ENCODE peak calls at places on chromosome 18, in eight cellular contexts. I, N, F, G, E, B, O and Z are unnamed samples.

GRCh38 chr18:55078289-55078916 is 119.1 kb upstream of the CCDC68 start:
- DNase-seq in I (no peak), N (no peak), F (no peak), G (no peak), E (no peak), B (no peak), O (peak), Z (peak)

GRCh38 chr18:39846277-39846676 is 2108.8 kb upstream of the PIK3C3 start:
- DNase-seq in I (no peak), N (peak), F (no peak), G (no peak), E (no peak), B (peak), O (peak), Z (no peak)

GRCh38 chr18:59416818-59417217 is 57.8 kb upstream of the LMAN1 start:
- DNase-seq in I (no peak), N (no peak), F (no peak), G (no peak), E (no peak), B (peak), O (peak), Z (peak)

GRCh38 chr18:21112140-21112473 is 494 bp upstream of the ROCK1 start:
- DNase-seq in I (no peak), N (no peak), F (no peak), G (no peak), E (no peak), B (no peak), O (no peak), Z (no peak)

GRCh38 chr18:68734311-68734710 is 19.4 kb upstream of the TMX3 start:
- DNase-seq in I (no peak), N (no peak), F (no peak), G (no peak), E (no peak), B (no peak), O (peak), Z (no peak)

GRCh38 chr18:54958711-54959625 is at the start of gene CCDC68:
- DNase-seq in I (no peak), N (peak), F (no peak), G (no peak), E (peak), B (peak), O (peak), Z (peak)

GRCh38 chr18:50694147-50694546 is 125.7 kb downstream of the MRO start:
- DNase-seq in I (no peak), N (no peak), F (no peak), G (no peak), E (no peak), B (no peak), O (no peak), Z (no peak)

GRCh38 chr18:35983147-35983546 is 10.7 kb downstream of the RMP24 start:
- DNase-seq in I (no peak), N (no peak), F (no peak), G (no peak), E (no peak), B (no peak), O (no peak), Z (no peak)

GRCh38 chr18:79608069-79608468 is 71.5 kb upstream of the CTDP1 start:
- DNase-seq in I (no peak), N (no peak), F (no peak), G (no peak), E (no peak), B (no peak), O (no peak), Z (no peak)

GRCh38 chr18:75638597-75639467 is 211.3 kb upstream of the SMIM21 start:
- DNase-seq in I (no peak), N (peak), F (no peak), G (no peak), E (peak), B (peak), O (peak), Z (no peak)

GRCh38 chr18:23250893-23251656 is 115.8 kb downstream of the CABLES1 start:
- DNase-seq in I (no peak), N (peak), F (no peak), G (no peak), E (no peak), B (peak), O (peak), Z (no peak)

GRCh38 chr18:23849141-23849540 is 159.9 kb downstream of the LAMA3 start:
- DNase-seq in I (peak), N (no peak), F (no peak), G (no peak), E (no peak), B (no peak), O (no peak), Z (peak)

GRCh38 chr18:46010676-46011075 is 43.5 kb upstream of the EPG5 start:
- DNase-seq in I (no peak), N (no peak), F (no peak), G (no peak), E (no peak), B (no peak), O (no peak), Z (no peak)

GRCh38 chr18:5276947-5277346 is 18.6 kb downstream of the ZBTB14 start:
- DNase-seq in I (no peak), N (no peak), F (no peak), G (no peak), E (peak), B (no peak), O (no peak), Z (no peak)

GRCh38 chr18:79528296-79528695 is 132.6 kb downstream of the NFATC1 start:
- DNase-seq in I (no peak), N (no peak), F (no peak), G (no peak), E (no peak), B (no peak), O (no peak), Z (no peak)

GRCh38 chr18:32469190-32469611 is 1.5 kb downstream of the GAREM1 start:
- DNase-seq in I (peak), N (peak), F (no peak), G (peak), E (peak), B (peak), O (peak), Z (peak)

GRCh38 chr18:60292186-60292585 is 80.4 kb downstream of the MC4R start:
- DNase-seq in I (no peak), N (no peak), F (no peak), G (no peak), E (no peak), B (no peak), O (no peak), Z (no peak)

GRCh38 chr18:49944681-49945080 is 131.3 kb upstream of the ACAA2 start:
- DNase-seq in I (no peak), N (no peak), F (no peak), G (no peak), E (no peak), B (peak), O (peak), Z (no peak)

GRCh38 chr18:48011926-48012469 is 81.5 kb upstream of the SMAD2 start:
- DNase-seq in I (no peak), N (no peak), F (no peak), G (no peak), E (no peak), B (no peak), O (no peak), Z (no peak)

GRCh38 chr18:25340762-25341161 is 11.2 kb downstream of the ZNF521 start:
- DNase-seq in I (no peak), N (no peak), F (no peak), G (no peak), E (no peak), B (no peak), O (no peak), Z (no peak)

GRCh38 chr18:35810505-35810904 is 162.0 kb upstream of the RMP24 start:
- DNase-seq in I (no peak), N (no peak), F (no peak), G (no peak), E (no peak), B (no peak), O (no peak), Z (no peak)

GRCh38 chr18:12518326-12518725 is 110.6 kb downstream of the PRELID3A start:
- DNase-seq in I (no peak), N (no peak), F (peak), G (no peak), E (no peak), B (peak), O (peak), Z (no peak)

GRCh38 chr18:51137051-51137729 is 60.3 kb downstream of the MEX3C start:
- DNase-seq in I (no peak), N (no peak), F (no peak), G (no peak), E (no peak), B (no peak), O (no peak), Z (no peak)

GRCh38 chr18:24115628-24116027 is 23.2 kb upstream of the CABYR start:
- DNase-seq in I (no peak), N (no peak), F (no peak), G (no peak), E (no peak), B (no peak), O (no peak), Z (no peak)

GRCh38 chr18:24373331-24373730 is 24.3 kb downstream of the OSBPL1A start:
- DNase-seq in I (no peak), N (no peak), F (no peak), G (no peak), E (no peak), B (no peak), O (peak), Z (peak)

GRCh38 chr18:434410-434809 is 66.1 kb downstream of the COLEC12 start:
- DNase-seq in I (no peak), N (no peak), F (no peak), G (no peak), E (no peak), B (peak), O (no peak), Z (no peak)

GRCh38 chr18:50722311-50722710 is 97.5 kb downstream of the MRO start:
- DNase-seq in I (no peak), N (no peak), F (no peak), G (no peak), E (no peak), B (no peak), O (no peak), Z (no peak)

GRCh38 chr18:67742525-67742924 is 226.0 kb upstream of the DSEL start:
- DNase-seq in I (no peak), N (no peak), F (no peak), G (no peak), E (no peak), B (no peak), O (no peak), Z (no peak)

GRCh38 chr18:23812566-23813440 is 123.5 kb downstream of the LAMA3 start:
- DNase-seq in I (peak), N (no peak), F (no peak), G (peak), E (no peak), B (peak), O (peak), Z (peak)

GRCh38 chr18:58258707-58259342 is 214.8 kb downstream of the NEDD4L start:
- DNase-seq in I (no peak), N (no peak), F (no peak), G (no peak), E (no peak), B (no peak), O (no peak), Z (no peak)
- H3K4me3 ChIP-seq in I (no peak), N (peak), F (no peak), G (no peak), E (no peak), B (no peak), O (no peak), Z (no peak)

GRCh38 chr18:37456395-37456794 is 109.2 kb downstream of the CELF4 start:
- DNase-seq in I (no peak), N (no peak), F (no peak), G (no peak), E (no peak), B (no peak), O (no peak), Z (no peak)
- TF ChIP-seq CTCF in I (no peak), N (no peak), F (peak), G (no peak), E (no peak), B (no peak), O (no peak), Z (no peak)

GRCh38 chr18:7958897-7959146 is 391.7 kb downstream of the PTPRM start:
- DNase-seq in I (no peak), N (no peak), F (no peak), G (no peak), E (no peak), B (no peak), O (no peak), Z (no peak)

GRCh38 chr18:7955175-7955574 is 388.1 kb downstream of the PTPRM start:
- DNase-seq in I (no peak), N (no peak), F (no peak), G (no peak), E (no peak), B (no peak), O (no peak), Z (no peak)

GRCh38 chr18:7954229-7954628 is 387.1 kb downstream of the PTPRM start:
- DNase-seq in I (no peak), N (no peak), F (no peak), G (no peak), E (no peak), B (peak), O (peak), Z (no peak)

GRCh38 chr18:7957297-7957696 is 390.2 kb downstream of the PTPRM start:
- DNase-seq in I (no peak), N (no peak), F (no peak), G (no peak), E (no peak), B (no peak), O (no peak), Z (no peak)

GRCh38 chr18:7958081-7958896 is 391.2 kb downstream of the PTPRM start:
- DNase-seq in I (no peak), N (no peak), F (no peak), G (no peak), E (no peak), B (no peak), O (peak), Z (peak)
- H3K4me3 ChIP-seq in I (no peak), N (no peak), F (no peak), G (no peak), E (no peak), B (peak), O (peak), Z (no peak)

DNA sequence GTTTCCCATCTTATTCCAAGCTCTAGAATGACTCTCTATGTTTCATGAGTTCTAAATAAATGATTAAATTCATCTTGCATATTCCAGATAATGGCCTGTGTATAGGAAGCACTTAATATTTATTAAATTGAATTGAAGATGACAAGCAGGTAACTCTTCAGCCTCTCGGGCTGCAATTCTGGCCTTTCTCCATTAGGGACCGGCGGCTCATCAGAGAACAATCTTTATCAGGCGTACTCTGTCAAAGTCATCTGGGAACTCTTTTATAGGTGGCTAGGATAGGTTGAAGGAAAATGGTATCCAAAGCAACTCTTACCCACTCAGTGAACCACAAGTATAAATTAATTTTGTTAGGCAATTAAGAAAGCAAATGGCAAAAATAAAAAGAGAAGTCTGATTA is 308.5 kb downstream of the NOL4 start:
- DNase-seq in I (no peak), N (no peak), F (no peak), G (no peak), E (peak), B (no peak), O (no peak), Z (no peak)
- TF ChIP-seq CTCF in I (no peak), N (no peak), F (no peak), G (no peak), E (peak), B (no peak), O (no peak), Z (no peak)

DNA sequence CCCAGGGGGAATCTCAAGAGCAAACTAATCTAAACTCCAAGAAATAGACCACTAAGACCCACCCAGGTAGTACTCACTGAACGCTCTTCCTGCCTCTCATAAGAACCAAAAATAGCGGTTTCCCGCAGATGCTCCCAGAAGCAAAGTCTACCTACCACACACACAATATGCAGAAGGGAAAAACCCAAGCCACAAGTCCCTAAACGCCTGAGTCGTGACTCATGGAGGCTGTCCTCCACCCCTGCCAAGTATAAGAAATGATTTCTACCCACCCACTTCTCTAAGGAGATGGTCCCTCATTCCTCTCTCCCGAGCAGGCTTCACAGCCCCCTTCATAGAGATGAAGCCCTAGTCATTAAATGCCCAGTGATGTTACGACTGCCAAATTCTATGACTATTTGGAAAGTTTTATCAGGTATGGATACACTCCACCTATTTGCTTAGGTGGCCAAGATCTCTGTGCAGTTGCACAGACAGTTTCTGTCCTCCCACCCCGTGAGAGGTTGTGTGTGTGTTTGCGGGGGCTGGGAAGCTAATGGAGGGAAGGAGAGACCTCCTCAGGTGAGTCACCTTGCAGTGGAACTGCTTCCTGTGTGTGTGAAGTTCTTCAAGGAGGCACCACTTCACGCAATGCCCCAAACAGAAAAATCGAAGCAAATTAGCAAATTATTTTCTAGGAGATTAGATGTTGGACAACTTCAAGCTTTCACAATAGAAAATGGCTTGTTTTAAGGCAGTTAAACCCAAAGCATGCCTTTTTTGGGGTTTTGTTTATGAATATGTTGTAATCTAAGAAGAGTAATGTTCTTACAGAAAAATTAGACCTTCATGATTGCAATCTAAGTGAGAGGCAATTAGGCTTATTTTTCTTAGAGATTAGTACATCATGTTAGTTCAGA is 175.1 kb downstream of the TGIF1 start:
- DNase-seq in I (peak), N (no peak), F (peak), G (peak), E (no peak), B (peak), O (peak), Z (peak)
- H3K4me3 ChIP-seq in I (peak), N (no peak), F (peak), G (peak), E (no peak), B (peak), O (peak), Z (peak)

GRCh38 chr18:9792565-9793226 is 84.6 kb downstream of the RAB31 start:
- DNase-seq in I (no peak), N (no peak), F (no peak), G (no peak), E (peak), B (no peak), O (no peak), Z (no peak)
- TF ChIP-seq CTCF in I (peak), N (peak), F (peak), G (peak), E (peak), B (peak), O (peak), Z (peak)

GRCh38 chr18:77080283-77080682 is 52.3 kb downstream of the MBP start:
- DNase-seq in I (no peak), N (no peak), F (no peak), G (no peak), E (no peak), B (no peak), O (no peak), Z (no peak)
- H3K4me3 ChIP-seq in I (no peak), N (no peak), F (no peak), G (no peak), E (no peak), B (no peak), O (no peak), Z (no peak)